ENCODE peak calls at places on chromosomes 12 and 14, in eight cellular contexts. Z is activated B cell treated with CpG ODN at 0.5 μM for 24 hours, P is hypothalamus, C is GF-D8, D is EH, W is NT2/D1, J is HS-27A, M is AG04450. O is an unnamed sample.
A peak's percentile ranks its signal among the peaks of the same experiment; 100 is the strongest.

GRCh38 chr12:85923767-85924331 is 49.8 kb downstream of the NTS start:
- DNase-seq in W (no peak), Z (no peak), M (no peak), D (peak; percentile 22), J (peak; percentile 8), C (no peak), P (no peak), O (no peak)

GRCh38 chr14:89399594-89400068 is 17.4 kb downstream of the FOXN3 start:
- DNase-seq in C (no peak), J (no peak), W (no peak), P (no peak), M (peak; percentile 76), Z (no peak), D (peak; percentile 81), O (no peak)

GRCh38 chr12:52975820-52976573 is 27.1 kb downstream of the KRT18 start:
- DNase-seq in J (no peak), C (no peak), D (peak; percentile 93), W (peak; percentile 56), P (no peak), Z (no peak), M (no peak), O (no peak)

GRCh38 chr14:95858893-95859292 is 17.7 kb upstream of the TUNAR start:
- DNase-seq in J (no peak), M (no peak), P (no peak), D (no peak), Z (no peak), W (no peak), C (no peak), O (no peak)

GRCh38 chr12:130339946-130340345 is 2.3 kb downstream of the PIWIL1 start:
- DNase-seq in J (no peak), Z (no peak), D (no peak), P (no peak), M (no peak), W (no peak), C (no peak), O (no peak)

GRCh38 chr14:105861985-105862465 is 335.6 kb downstream of the TMEM121 start:
- DNase-seq in P (no peak), M (no peak), Z (peak; percentile 57), W (no peak), J (no peak), C (no peak), D (no peak), O (no peak)

GRCh38 chr12:68940731-68941130 is 7.8 kb upstream of the CPM start:
- DNase-seq in M (no peak), W (no peak), C (no peak), P (no peak), J (no peak), Z (no peak), D (no peak), O (no peak)

GRCh38 chr12:40253936-40254335 is 29.1 kb downstream of the LRRK2 start:
- DNase-seq in C (no peak), Z (no peak), P (no peak), D (peak; percentile 23), M (no peak), J (no peak), W (no peak), O (no peak)

GRCh38 chr14:57182760-57183503 is 85.8 kb downstream of the EXOC5 start:
- DNase-seq in W (peak; percentile 22), P (no peak), D (peak; percentile 15), J (no peak), M (no peak), C (no peak), Z (no peak), O (no peak)

GRCh38 chr12:122368361-122369073 is 54.0 kb downstream of the CLIP1 start:
- DNase-seq in J (no peak), M (peak; percentile 30), D (peak; percentile 72), Z (no peak), P (no peak), W (no peak), C (no peak), O (no peak)

GRCh38 chr12:117328556-117329100 is 32.8 kb downstream of the NOS1 start:
- DNase-seq in J (no peak), C (no peak), P (no peak), M (no peak), Z (no peak), W (no peak), D (no peak), O (no peak)

GRCh38 chr12:91432079-91432478 is 249.5 kb upstream of the DCN start:
- DNase-seq in M (no peak), P (no peak), Z (no peak), W (no peak), D (peak; percentile 13), C (no peak), J (peak; percentile 4), O (no peak)